ENCODE peak calls at places on chromosomes 16 and 17, in seven cellular contexts. One of them, this sample, is unnamed.

GRCh38 chr17:71910002-71910401 is 210.8 kb upstream of the SOX9 start:
- DNase-seq in left ventricle myocardium inferior: no peak
- DNase-seq in stomach: no peak
- DNase-seq in activated gamma-delta T cell treated with Interleukin-2 at 50 U/mL for 16 hours: no peak
- DNase-seq in HEK293T: no peak
- DNase-seq in T47D: no peak
- DNase-seq in stimulated activated effector memory CD8-positive, alpha-beta T cell treated with anti-CD3 and anti-CD28 coated beads, Interleukin-12 subunit alpha, Interleukin-12 subunit beta, amount 100 ng/mL, for 72 hours: no peak
- DNase-seq in this sample: no peak

GRCh38 chr16:80107900-80108299 is 432.9 kb upstream of the DYNLRB2 start:
- DNase-seq in stomach: no peak
- DNase-seq in T47D: no peak
- DNase-seq in left ventricle myocardium inferior: no peak
- DNase-seq in activated gamma-delta T cell treated with Interleukin-2 at 50 U/mL for 16 hours: no peak
- DNase-seq in HEK293T: no peak
- DNase-seq in stimulated activated effector memory CD8-positive, alpha-beta T cell treated with anti-CD3 and anti-CD28 coated beads, Interleukin-12 subunit alpha, Interleukin-12 subunit beta, amount 100 ng/mL, for 72 hours: no peak
- DNase-seq in this sample: no peak

GRCh38 chr17:156094-156621 is 18.8 kb downstream of the SCGB1C2 start:
- DNase-seq in stimulated activated effector memory CD8-positive, alpha-beta T cell treated with anti-CD3 and anti-CD28 coated beads, Interleukin-12 subunit alpha, Interleukin-12 subunit beta, amount 100 ng/mL, for 72 hours: no peak
- DNase-seq in stomach: no peak
- DNase-seq in T47D: no peak
- DNase-seq in activated gamma-delta T cell treated with Interleukin-2 at 50 U/mL for 16 hours: no peak
- DNase-seq in left ventricle myocardium inferior: no peak
- DNase-seq in HEK293T: no peak
- DNase-seq in this sample: no peak

GRCh38 chr17:3558603-3559269 is 1.1 kb upstream of the TRPV3 start:
- DNase-seq in activated gamma-delta T cell treated with Interleukin-2 at 50 U/mL for 16 hours: no peak
- DNase-seq in HEK293T: no peak
- DNase-seq in T47D: no peak
- DNase-seq in stomach: peak
- DNase-seq in left ventricle myocardium inferior: no peak
- DNase-seq in stimulated activated effector memory CD8-positive, alpha-beta T cell treated with anti-CD3 and anti-CD28 coated beads, Interleukin-12 subunit alpha, Interleukin-12 subunit beta, amount 100 ng/mL, for 72 hours: peak
- DNase-seq in this sample: no peak

GRCh38 chr16:3188925-3189825 is 1.2 kb downstream of the OR1F1 start:
- DNase-seq in stomach: no peak
- DNase-seq in HEK293T: peak
- DNase-seq in T47D: no peak
- DNase-seq in stimulated activated effector memory CD8-positive, alpha-beta T cell treated with anti-CD3 and anti-CD28 coated beads, Interleukin-12 subunit alpha, Interleukin-12 subunit beta, amount 100 ng/mL, for 72 hours: peak
- DNase-seq in left ventricle myocardium inferior: no peak
- DNase-seq in activated gamma-delta T cell treated with Interleukin-2 at 50 U/mL for 16 hours: no peak
- DNase-seq in this sample: peak

GRCh38 chr17:64502809-64503208 is 3.3 kb downstream of the DDX5 start:
- DNase-seq in stimulated activated effector memory CD8-positive, alpha-beta T cell treated with anti-CD3 and anti-CD28 coated beads, Interleukin-12 subunit alpha, Interleukin-12 subunit beta, amount 100 ng/mL, for 72 hours: no peak
- DNase-seq in left ventricle myocardium inferior: no peak
- DNase-seq in HEK293T: no peak
- DNase-seq in T47D: no peak
- DNase-seq in stomach: no peak
- DNase-seq in activated gamma-delta T cell treated with Interleukin-2 at 50 U/mL for 16 hours: no peak
- DNase-seq in this sample: no peak

GRCh38 chr17:48610282-48611211 is at the start of gene HOXB7:
- DNase-seq in T47D: peak
- DNase-seq in HEK293T: no peak
- DNase-seq in stimulated activated effector memory CD8-positive, alpha-beta T cell treated with anti-CD3 and anti-CD28 coated beads, Interleukin-12 subunit alpha, Interleukin-12 subunit beta, amount 100 ng/mL, for 72 hours: peak
- DNase-seq in stomach: peak
- DNase-seq in left ventricle myocardium inferior: peak
- DNase-seq in activated gamma-delta T cell treated with Interleukin-2 at 50 U/mL for 16 hours: peak
- DNase-seq in this sample: no peak

GRCh38 chr17:74430385-74430705 is 1.5 kb upstream of the GPRC5C start:
- DNase-seq in stomach: no peak
- DNase-seq in T47D: no peak
- DNase-seq in stimulated activated effector memory CD8-positive, alpha-beta T cell treated with anti-CD3 and anti-CD28 coated beads, Interleukin-12 subunit alpha, Interleukin-12 subunit beta, amount 100 ng/mL, for 72 hours: no peak
- DNase-seq in left ventricle myocardium inferior: no peak
- DNase-seq in activated gamma-delta T cell treated with Interleukin-2 at 50 U/mL for 16 hours: no peak
- DNase-seq in HEK293T: no peak
- DNase-seq in this sample: no peak

GRCh38 chr17:57735707-57736106 is 9.4 kb downstream of the CCDC182 start:
- DNase-seq in stomach: no peak
- DNase-seq in T47D: peak
- DNase-seq in left ventricle myocardium inferior: no peak
- DNase-seq in activated gamma-delta T cell treated with Interleukin-2 at 50 U/mL for 16 hours: no peak
- DNase-seq in HEK293T: peak
- DNase-seq in stimulated activated effector memory CD8-positive, alpha-beta T cell treated with anti-CD3 and anti-CD28 coated beads, Interleukin-12 subunit alpha, Interleukin-12 subunit beta, amount 100 ng/mL, for 72 hours: no peak
- DNase-seq in this sample: no peak

GRCh38 chr17:78840780-78841611 is at the start of gene USP36:
- DNase-seq in T47D: peak
- DNase-seq in stomach: peak
- DNase-seq in left ventricle myocardium inferior: peak
- DNase-seq in HEK293T: peak
- DNase-seq in stimulated activated effector memory CD8-positive, alpha-beta T cell treated with anti-CD3 and anti-CD28 coated beads, Interleukin-12 subunit alpha, Interleukin-12 subunit beta, amount 100 ng/mL, for 72 hours: peak
- DNase-seq in activated gamma-delta T cell treated with Interleukin-2 at 50 U/mL for 16 hours: peak
- DNase-seq in this sample: peak

GRCh38 chr17:6413073-6413472 is 21.8 kb downstream of the AIPL1 start:
- DNase-seq in stomach: no peak
- DNase-seq in T47D: peak
- DNase-seq in activated gamma-delta T cell treated with Interleukin-2 at 50 U/mL for 16 hours: no peak
- DNase-seq in left ventricle myocardium inferior: no peak
- DNase-seq in HEK293T: peak
- DNase-seq in stimulated activated effector memory CD8-positive, alpha-beta T cell treated with anti-CD3 and anti-CD28 coated beads, Interleukin-12 subunit alpha, Interleukin-12 subunit beta, amount 100 ng/mL, for 72 hours: no peak
- DNase-seq in this sample: peak

GRCh38 chr17:76909971-76910760 is 42.0 kb downstream of the MGAT5B start:
- DNase-seq in activated gamma-delta T cell treated with Interleukin-2 at 50 U/mL for 16 hours: no peak
- DNase-seq in left ventricle myocardium inferior: peak
- DNase-seq in HEK293T: peak
- DNase-seq in T47D: peak
- DNase-seq in stomach: peak
- DNase-seq in stimulated activated effector memory CD8-positive, alpha-beta T cell treated with anti-CD3 and anti-CD28 coated beads, Interleukin-12 subunit alpha, Interleukin-12 subunit beta, amount 100 ng/mL, for 72 hours: no peak
- DNase-seq in this sample: peak

GRCh38 chr16:19548144-19548543 is 7.4 kb upstream of the VPS35L start:
- DNase-seq in activated gamma-delta T cell treated with Interleukin-2 at 50 U/mL for 16 hours: no peak
- DNase-seq in T47D: no peak
- DNase-seq in stomach: no peak
- DNase-seq in HEK293T: no peak
- DNase-seq in left ventricle myocardium inferior: no peak
- DNase-seq in stimulated activated effector memory CD8-positive, alpha-beta T cell treated with anti-CD3 and anti-CD28 coated beads, Interleukin-12 subunit alpha, Interleukin-12 subunit beta, amount 100 ng/mL, for 72 hours: no peak
- DNase-seq in this sample: no peak

This sample was measured in fibroblast of gingiva.